ENCODE peak calls at places on chromosomes 4 and X, in seven cellular contexts. G is body of pancreas, O is adrenal gland, P is GM06990, C is psoas muscle, L is AG04450, V is neural progenitor cell. T is an unnamed sample.

GRCh38 chr4:100462206-100462605 is 55.6 kb downstream of the EMCN start:
- DNase-seq in G (no peak), O (no peak), P (no peak), C (no peak), L (no peak), V (no peak), T (peak)

GRCh38 chrX:14616876-14617275 is 87.5 kb downstream of the GLRA2 start:
- DNase-seq in G (no peak), O (no peak), P (no peak), C (no peak), L (peak), V (no peak), T (peak)

GRCh38 chr4:86442881-86443280 is 83.0 kb upstream of the MAPK10 start:
- DNase-seq in G (no peak), O (no peak), P (no peak), C (no peak), L (no peak), V (no peak), T (no peak)

GRCh38 chr4:1368421-1369090 is 21.5 kb downstream of the UVSSA start:
- DNase-seq in G (peak), O (no peak), P (peak), C (no peak), L (no peak), V (peak), T (no peak)

GRCh38 chrX:68232206-68232605 is 201.1 kb downstream of the OPHN1 start:
- DNase-seq in G (no peak), O (no peak), P (no peak), C (no peak), L (no peak), V (no peak), T (no peak)

GRCh38 chr4:183960912-183961569 is 55.9 kb downstream of the STOX2 start:
- DNase-seq in G (peak), O (peak), P (no peak), C (no peak), L (no peak), V (no peak), T (no peak)

GRCh38 chr4:1329408-1330371 is 17.3 kb upstream of the UVSSA start:
- DNase-seq in G (no peak), O (no peak), P (no peak), C (peak), L (no peak), V (no peak), T (no peak)

GRCh38 chr4:1205641-1206298 is 33.4 kb upstream of the SPON2 start:
- DNase-seq in G (peak), O (peak), P (no peak), C (no peak), L (no peak), V (no peak), T (no peak)

GRCh38 chr4:83013931-83014330 is 3.3 kb upstream of the LIN54 start:
- DNase-seq in G (no peak), O (no peak), P (no peak), C (no peak), L (no peak), V (no peak), T (no peak)

GRCh38 chrX:12681047-12681446 is 110.2 kb upstream of the PRPS2 start:
- DNase-seq in G (no peak), O (no peak), P (no peak), C (no peak), L (no peak), V (no peak), T (no peak)

GRCh38 chr4:61200195-61200990 is at the start of gene ADGRL3:
- DNase-seq in G (no peak), O (peak), P (no peak), C (peak), L (no peak), V (peak), T (no peak)

GRCh38 chr4:150242820-150243458 is 164.7 kb downstream of the DCLK2 start:
- DNase-seq in G (no peak), O (peak), P (no peak), C (no peak), L (no peak), V (peak), T (no peak)

GRCh38 chr4:1474126-1475090 is 68.2 kb upstream of the NKX1-1 start:
- DNase-seq in G (no peak), O (no peak), P (no peak), C (peak), L (no peak), V (no peak), T (no peak)

GRCh38 chrX:87571965-87572364 is 54.4 kb downstream of the KLHL4 start:
- DNase-seq in G (no peak), O (no peak), P (no peak), C (no peak), L (no peak), V (no peak), T (no peak)

GRCh38 chrX:106481341-106481740 is 130.4 kb upstream of the RADX start:
- DNase-seq in G (peak), O (peak), P (no peak), C (no peak), L (peak), V (peak), T (no peak)

GRCh38 chr4:123361195-123361861 is 35.3 kb upstream of the SPRY1 start:
- DNase-seq in G (peak), O (peak), P (no peak), C (no peak), L (peak), V (no peak), T (peak)

GRCh38 chr4:17272154-17272553 is 239.7 kb downstream of the QDPR start:
- DNase-seq in G (no peak), O (peak), P (no peak), C (no peak), L (no peak), V (no peak), T (no peak)

GRCh38 chr4:176610594-176610993 is 182.1 kb downstream of the VEGFC start:
- DNase-seq in G (no peak), O (no peak), P (no peak), C (no peak), L (no peak), V (no peak), T (no peak)

GRCh38 chr4:140637836-140638235 is 69.1 kb upstream of the UCP1 start:
- DNase-seq in G (no peak), O (peak), P (no peak), C (no peak), L (no peak), V (peak), T (no peak)

GRCh38 chr4:80263541-80264351 is 2.7 kb upstream of the FGF5 start:
- DNase-seq in G (no peak), O (no peak), P (no peak), C (no peak), L (no peak), V (peak), T (no peak)

GRCh38 chr4:19508442-19508841 is 743.3 kb upstream of the SLIT2 start:
- DNase-seq in G (no peak), O (no peak), P (no peak), C (no peak), L (no peak), V (no peak), T (no peak)

GRCh38 chrX:154719132-154719675 is 31.7 kb downstream of the GAB3 start:
- DNase-seq in G (no peak), O (no peak), P (no peak), C (no peak), L (no peak), V (no peak), T (no peak)

GRCh38 chr4:137156054-137156453 is 376.2 kb downstream of the PCDH18 start:
- DNase-seq in G (no peak), O (no peak), P (no peak), C (no peak), L (peak), V (no peak), T (peak)

GRCh38 chrX:44462851-44463250 is 79.8 kb downstream of the FUNDC1 start:
- DNase-seq in G (no peak), O (peak), P (no peak), C (no peak), L (no peak), V (no peak), T (no peak)

GRCh38 chrX:54230440-54231148 is 47.5 kb upstream of the FAM120C start:
- DNase-seq in G (no peak), O (no peak), P (no peak), C (no peak), L (no peak), V (no peak), T (no peak)

GRCh38 chrX:114615765-114616164 is 31.9 kb downstream of the HTR2C start:
- DNase-seq in G (no peak), O (no peak), P (no peak), C (no peak), L (no peak), V (no peak), T (no peak)

GRCh38 chr4:74109894-74110605 is 11.1 kb upstream of the CXCL2 start:
- DNase-seq in G (peak), O (no peak), P (no peak), C (no peak), L (peak), V (no peak), T (peak)

GRCh38 chr4:89204624-89205023 is 93.3 kb downstream of the TIGD2 start:
- DNase-seq in G (no peak), O (no peak), P (no peak), C (no peak), L (no peak), V (no peak), T (no peak)

GRCh38 chr4:19532120-19532848 is 719.4 kb upstream of the SLIT2 start:
- DNase-seq in G (no peak), O (no peak), P (no peak), C (no peak), L (no peak), V (peak), T (peak)

GRCh38 chr4:8443801-8444200 is 3.2 kb downstream of the TRMT44 start:
- DNase-seq in G (no peak), O (no peak), P (no peak), C (no peak), L (no peak), V (no peak), T (no peak)
- H3K4me3 ChIP-seq in G (no peak), O (no peak), P (no peak), C (no peak), L (no peak), V (no peak), T (no peak)

GRCh38 chr4:5720980-5721379 is 10.0 kb downstream of the EVC start:
- DNase-seq in G (no peak), O (no peak), P (no peak), C (no peak), L (no peak), V (no peak), T (no peak)

GRCh38 chr4:5720157-5720850 is 9.3 kb downstream of the EVC start:
- DNase-seq in G (no peak), O (no peak), P (no peak), C (no peak), L (no peak), V (no peak), T (no peak)

GRCh38 chr4:5718411-5718810 is 7.4 kb downstream of the EVC start:
- DNase-seq in G (no peak), O (no peak), P (no peak), C (no peak), L (no peak), V (no peak), T (no peak)

GRCh38 chr4:5717449-5718158 is 6.6 kb downstream of the EVC start:
- DNase-seq in G (no peak), O (no peak), P (no peak), C (no peak), L (no peak), V (no peak), T (no peak)

DNA sequence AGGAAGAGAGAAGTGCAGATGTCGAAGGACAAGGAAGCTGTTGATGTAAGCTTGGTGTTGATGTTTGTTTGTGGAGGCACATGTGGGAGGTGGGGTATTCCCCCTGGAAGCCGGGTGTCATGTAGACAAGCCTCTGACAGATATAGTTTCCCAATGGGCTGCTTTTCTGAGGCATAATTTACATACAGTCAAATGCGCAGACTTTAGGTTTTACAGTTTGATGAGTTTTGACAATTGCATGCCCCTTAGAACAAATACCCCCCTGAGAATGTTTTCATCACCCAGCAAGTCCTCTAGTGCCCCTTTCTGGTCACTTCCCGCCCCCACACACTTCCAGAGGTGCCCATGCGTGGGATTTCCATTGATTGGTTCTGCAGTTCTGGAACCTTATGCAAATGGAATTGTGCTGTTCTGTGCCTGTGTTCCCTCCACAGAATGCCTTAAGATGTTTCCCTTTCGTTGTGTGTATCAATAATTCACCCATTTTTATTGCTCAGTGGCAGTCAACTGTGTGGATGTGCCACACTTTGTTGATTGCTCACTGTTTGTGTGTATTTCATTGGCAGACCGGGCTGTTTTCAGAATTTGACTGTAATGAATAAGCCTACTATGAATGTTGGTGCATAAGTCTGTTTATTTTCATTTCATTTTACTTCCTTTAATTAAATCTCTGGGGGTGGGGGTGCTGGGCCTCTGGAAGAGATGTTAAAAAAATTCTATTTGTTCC is 8.5 kb downstream of the EVC start:
- DNase-seq in G (no peak), O (no peak), P (peak), C (no peak), L (no peak), V (no peak), T (no peak)
- TF ChIP-seq CTCF in G (no peak), O (no peak), P (peak), C (no peak), L (no peak), V (peak), T (no peak)

DNA sequence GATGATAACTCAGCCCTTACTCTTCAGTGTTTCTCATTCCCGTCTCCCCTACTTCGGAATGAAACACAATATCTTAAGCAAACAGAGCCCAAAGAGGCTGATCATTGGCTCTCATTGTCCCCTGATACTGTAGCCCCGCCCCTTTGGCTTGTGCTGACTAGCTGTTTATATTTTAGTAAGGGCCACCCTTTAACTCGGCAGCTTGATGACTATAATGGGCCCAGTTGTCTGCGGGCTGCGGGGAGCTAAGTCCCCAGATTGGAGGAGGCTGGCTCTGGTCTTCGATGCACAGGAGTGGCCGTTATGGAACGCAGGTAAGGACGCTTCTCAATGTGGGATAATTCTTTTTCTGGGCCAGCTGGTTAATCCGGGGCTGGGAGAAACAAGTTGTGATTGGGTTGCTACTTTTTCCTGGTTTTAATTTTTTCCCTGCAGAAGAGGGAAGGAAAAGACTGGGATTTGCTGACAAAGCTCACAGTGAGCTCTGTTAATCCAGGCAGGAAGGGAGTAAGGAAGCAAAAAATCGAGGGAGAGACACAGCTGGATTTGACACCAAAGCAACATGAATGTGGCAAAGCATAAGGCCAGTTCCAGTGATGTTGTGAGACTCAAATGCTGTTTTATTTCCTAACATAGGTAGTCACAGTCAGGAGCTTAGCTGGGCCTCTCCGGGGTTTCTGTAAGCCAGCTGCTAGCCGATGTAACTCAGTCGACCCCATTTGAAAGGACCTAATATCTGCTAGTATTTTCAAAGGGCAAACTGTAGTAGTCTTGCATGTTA is at the start of gene TRIM2:
- DNase-seq in G (peak), O (peak), P (no peak), C (peak), L (no peak), V (peak), T (no peak)
- H3K4me3 ChIP-seq in G (peak), O (no peak), P (no peak), C (peak), L (peak), V (peak), T (peak)

GRCh38 chr4:40121515-40121914 is 64.9 kb downstream of the N4BP2 start:
- DNase-seq in G (no peak), O (peak), P (no peak), C (no peak), L (peak), V (no peak), T (peak)
- TF ChIP-seq CTCF in G (no peak), O (no peak), P (no peak), C (no peak), L (no peak), V (no peak), T (no peak)

GRCh38 chr4:175190654-175191053 is 272.5 kb downstream of the ADAM29 start:
- DNase-seq in G (no peak), O (no peak), P (no peak), C (no peak), L (no peak), V (no peak), T (no peak)
- H3K4me3 ChIP-seq in G (no peak), O (no peak), P (no peak), C (no peak), L (no peak), V (no peak), T (no peak)